ENCODE peak calls at places on chromosomes 4 and X, in four cellular contexts. G is SK-N-SH, Y is H1, A is K562. F is an unnamed sample.

GRCh38 chrX:108001218-108001814 is 19.1 kb upstream of the TEX13B start:
- DNase-seq in G (peak), A (peak), Y (no peak), F (peak)

GRCh38 chr4:33340168-33340567 is 2620.0 kb downstream of the PCDH7 start:
- DNase-seq in A (no peak), G (no peak), Y (no peak), F (no peak)

GRCh38 chr4:26238426-26238781 is 82.4 kb upstream of the RBPJ start:
- DNase-seq in A (no peak), G (no peak), Y (no peak), F (no peak)

GRCh38 chrX:139815771-139816170 is 107.8 kb upstream of the MCF2 start:
- DNase-seq in A (no peak), Y (no peak), G (no peak), F (no peak)

GRCh38 chr4:16896871-16897270 is 1.6 kb downstream of the LDB2 start:
- DNase-seq in A (no peak), G (no peak), Y (no peak), F (no peak)

GRCh38 chr4:37245391-37245954 is 930 bp downstream of the NWD2 start:
- DNase-seq in A (no peak), Y (no peak), G (no peak), F (no peak)

GRCh38 chrX:14363719-14364118 is 165.6 kb upstream of the GLRA2 start:
- DNase-seq in A (no peak), G (no peak), Y (no peak), F (no peak)

GRCh38 chrX:29617276-29617675 is 598.1 kb upstream of the MAGEB2 start:
- DNase-seq in G (no peak), A (no peak), Y (no peak), F (no peak)

GRCh38 chr4:15336410-15337184 is 91.2 kb upstream of the C1QTNF7 start:
- DNase-seq in A (no peak), Y (peak), G (no peak), F (no peak)

GRCh38 chr4:133593764-133594163 is 444.7 kb downstream of the PCDH10 start:
- DNase-seq in Y (no peak), A (no peak), G (no peak), F (no peak)

GRCh38 chrX:4379071-4379470 is 665.6 kb upstream of the PRKX start:
- DNase-seq in Y (no peak), A (no peak), G (no peak), F (no peak)

DNA sequence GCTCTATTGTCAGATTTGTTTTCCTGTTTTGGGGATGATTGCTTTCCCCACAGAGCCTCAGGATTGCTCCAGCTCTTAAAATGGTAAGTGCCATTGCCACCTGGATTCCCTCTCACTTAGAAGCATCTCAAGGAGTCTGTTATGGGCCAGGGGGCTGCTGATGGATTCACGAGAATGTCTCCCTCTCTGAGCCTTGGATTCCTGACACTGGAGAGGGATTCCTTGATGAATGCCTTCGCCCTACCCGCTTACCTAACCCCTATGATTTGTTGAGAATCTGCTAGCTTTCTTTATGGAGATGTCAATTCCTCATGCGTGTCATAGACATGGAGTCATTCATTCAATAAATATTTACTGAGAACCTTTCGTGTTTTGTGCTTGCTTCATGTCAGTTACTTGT is 36.9 kb upstream of the TENM3 start:
- DNase-seq in A (no peak), Y (no peak), G (no peak), F (no peak)
- TF ChIP-seq RAD21 in A (no peak), Y (no peak), G (no peak), F (no peak)

DNA sequence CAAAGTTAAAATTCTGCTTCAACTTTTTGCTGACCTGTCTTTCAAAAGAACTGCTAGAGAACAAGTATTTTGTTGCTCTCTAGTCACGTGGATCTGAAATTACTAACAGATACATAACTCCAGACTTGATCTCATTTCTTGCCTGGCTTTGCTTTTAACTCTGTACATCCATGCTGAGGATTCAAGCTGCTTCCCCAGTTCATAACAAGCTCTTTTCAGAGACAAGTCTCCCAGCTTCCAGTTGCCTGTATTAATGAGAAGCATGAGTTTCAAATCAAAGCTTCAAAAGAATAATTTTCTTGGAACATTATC is 420.5 kb upstream of the INTU start:
- DNase-seq in Y (no peak), A (no peak), G (no peak), F (no peak)
- TF ChIP-seq CHD2 in Y (no peak), A (no peak), G (no peak), F (no peak)

GRCh38 chrX:34656467-34656841 is 631 bp downstream of the TMEM47 start:
- DNase-seq in A (no peak), G (no peak), Y (no peak), F (no peak)

GRCh38 chrX:34654939-34655338 is 2.1 kb downstream of the TMEM47 start:
- DNase-seq in G (no peak), A (no peak), Y (no peak), F (no peak)

GRCh38 chrX:34653811-34654210 is 3.3 kb downstream of the TMEM47 start:
- DNase-seq in A (no peak), G (no peak), Y (no peak), F (no peak)

GRCh38 chrX:34656842-34657780 is at the start of gene TMEM47:
- DNase-seq in G (peak), A (peak), Y (peak), F (peak)

GRCh38 chrX:34655496-34656258 is 1.4 kb downstream of the TMEM47 start:
- DNase-seq in A (no peak), Y (no peak), G (no peak), F (no peak)
- TF ChIP-seq RAD21 in A (no peak), Y (no peak), G (no peak), F (no peak)

DNA sequence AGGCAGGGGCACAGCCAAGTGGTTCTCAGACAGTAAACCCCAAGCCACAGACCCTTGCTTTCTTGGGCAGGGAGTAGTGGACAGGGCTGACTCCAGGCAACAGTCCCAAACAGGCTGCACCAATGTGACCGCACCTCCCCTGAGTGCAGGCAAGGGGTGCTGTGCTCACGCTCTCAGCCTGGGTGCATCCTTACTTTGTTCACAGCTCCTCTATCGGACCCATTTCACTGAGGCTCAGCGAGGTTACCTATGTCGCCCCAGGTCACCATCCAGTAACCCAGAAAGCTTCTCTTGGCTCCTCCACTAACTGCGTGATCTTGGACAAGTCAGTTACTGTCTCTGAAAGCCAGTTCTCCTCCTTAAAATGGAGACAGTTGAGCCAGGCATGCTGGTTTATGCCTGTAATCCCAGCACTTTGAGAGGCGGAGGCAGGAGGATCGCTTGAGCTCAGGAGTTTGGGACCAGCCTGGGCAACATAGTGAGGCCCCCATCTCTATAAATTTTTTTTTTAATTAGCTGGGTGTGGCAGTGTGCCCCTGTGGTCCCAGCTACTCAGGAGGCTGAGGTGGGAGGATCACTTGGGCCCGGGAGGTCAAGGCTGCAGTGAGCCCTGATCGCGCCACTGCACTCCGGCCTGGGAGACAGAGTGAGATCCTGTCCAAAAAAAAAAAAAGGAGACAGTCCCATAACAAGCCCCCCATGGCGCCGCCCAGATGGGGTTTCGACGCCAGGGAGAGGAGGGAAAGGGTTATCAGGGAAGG is 823 bp upstream of the MAN2B2 start:
- DNase-seq in A (peak), Y (no peak), G (no peak), F (no peak)
- TF ChIP-seq CHD2 in A (no peak), Y (no peak), G (no peak), F (no peak)

GRCh38 chrX:11665144-11666040 is at the start of gene ARHGAP6:
- DNase-seq in G (peak), Y (no peak), A (no peak), F (no peak)
- TF ChIP-seq RAD21 in G (no peak), Y (no peak), A (no peak), F (no peak)

DNA sequence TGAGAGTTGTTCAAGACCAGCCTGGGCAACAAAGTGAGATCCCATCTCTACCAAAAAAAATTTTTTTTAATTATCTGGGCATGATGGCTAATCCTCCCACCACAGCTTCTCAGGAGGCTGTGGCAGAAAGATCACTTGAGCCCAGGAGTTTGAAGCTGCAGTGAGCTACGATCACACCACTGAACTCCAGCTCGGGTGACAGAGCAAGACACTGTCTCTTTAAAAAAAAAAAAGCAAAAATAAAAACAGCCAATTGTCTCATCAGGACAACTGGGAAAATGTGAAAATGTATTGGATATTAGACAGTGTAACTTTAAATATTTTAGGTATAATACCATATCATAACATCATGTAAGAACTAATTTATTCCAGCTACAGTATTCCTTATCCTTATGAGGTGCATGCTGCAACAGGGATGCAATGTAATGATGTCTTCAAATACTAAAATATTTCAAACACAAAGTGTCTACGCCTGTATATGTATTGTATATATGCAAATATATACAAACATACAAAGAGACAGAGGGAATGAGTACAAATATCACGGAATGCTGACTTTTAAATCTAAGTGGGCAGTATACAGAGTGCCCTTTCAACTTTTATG is 17.1 kb downstream of the FAM13A start:
- DNase-seq in Y (no peak), G (no peak), A (no peak), F (no peak)
- TF ChIP-seq CHD2 in Y (no peak), G (no peak), A (no peak), F (no peak)

GRCh38 chr4:72631296-72631695 is 62.3 kb upstream of the ADAMTS3 start:
- DNase-seq in G (peak), Y (no peak), A (peak), F (no peak)

GRCh38 chr4:72629540-72629939 is 60.5 kb upstream of the ADAMTS3 start:
- DNase-seq in Y (no peak), G (no peak), A (no peak), F (no peak)
- TF ChIP-seq RAD21 in Y (no peak), G (no peak), A (no peak), F (no peak)

GRCh38 chr4:156971623-156972369 is at the start of gene PDGFC:
- DNase-seq in Y (no peak), A (peak), G (peak), F (peak)
- TF ChIP-seq CHD2 in Y (no peak), A (no peak), G (peak), F (no peak)